ENCODE peak calls at places on chromosome 6, in five cellular contexts. L, B, C, E and U are unnamed samples.

GRCh38 chr6:149080511-149080910 is 237.0 kb upstream of the TAB2 start:
- DNase-seq in L (no peak), B (no peak), C (no peak), E (no peak), U (no peak)

GRCh38 chr6:8215631-8216030 is 113.3 kb upstream of the EEF1E1 start:
- DNase-seq in L (no peak), B (no peak), C (no peak), E (no peak), U (no peak)

GRCh38 chr6:109498049-109498448 is 15.0 kb upstream of the ZBTB24 start:
- DNase-seq in L (no peak), B (no peak), C (no peak), E (no peak), U (no peak)

GRCh38 chr6:158999154-158999668 is 791 bp downstream of the RSPH3 start:
- DNase-seq in L (no peak), B (no peak), C (no peak), E (no peak), U (no peak)

GRCh38 chr6:158765509-158766068 is 53.6 kb downstream of the EZR start:
- DNase-seq in L (peak), B (no peak), C (no peak), E (no peak), U (no peak)

GRCh38 chr6:17439243-17439993 is 46.0 kb downstream of the CAP2 start:
- DNase-seq in L (no peak), B (no peak), C (no peak), E (no peak), U (no peak)

GRCh38 chr6:163347021-163347446 is 67.5 kb upstream of the QKI start:
- DNase-seq in L (no peak), B (no peak), C (no peak), E (no peak), U (no peak)

GRCh38 chr6:16472349-16473069 is 234.1 kb downstream of the GMPR start:
- DNase-seq in L (no peak), B (no peak), C (no peak), E (no peak), U (no peak)